ENCODE peak calls at places on chromosomes 4 and X, in ten cellular contexts. D is astrocyte, B is GM12878, S is neural progenitor cell, U is HepG2, G is IMR-90, P is fibroblast of lung, N is PC-3, O is GM23248, F is mammary epithelial cell. C is an unnamed sample.

GRCh38 chr4:51830146-51830545 is 12.8 kb upstream of the DCUN1D4 start:
- DNase-seq in P (no peak), D (no peak), S (no peak), U (no peak), F (no peak), O (peak; percentile 13), N (no peak), G (peak; percentile 6), B (no peak), C (no peak)

GRCh38 chr4:61604054-61604453 is 403.9 kb downstream of the ADGRL3 start:
- DNase-seq in N (no peak), D (no peak), U (no peak), P (no peak), O (no peak), F (no peak), S (no peak), B (no peak), G (no peak), C (no peak)

GRCh38 chr4:8355864-8356565 is 84.5 kb downstream of the ACOX3 start:
- DNase-seq in N (no peak), G (peak; percentile 31), P (peak; percentile 64), F (peak; percentile 47), U (no peak), D (peak; percentile 45), B (no peak), O (peak; percentile 26), S (no peak), C (no peak)

GRCh38 chrX:150544222-150544787 is 24.1 kb upstream of the MTM1 start:
- DNase-seq in D (no peak), S (peak; percentile 50), B (no peak), U (peak; percentile 49), F (peak; percentile 3), O (no peak), N (peak; percentile 30), G (no peak), P (no peak), C (peak; percentile 10)

GRCh38 chrX:44244008-44244407 is 99.5 kb downstream of the EFHC2 start:
- DNase-seq in B (no peak), D (peak; percentile 20), O (peak; percentile 56), N (peak; percentile 60), U (no peak), F (peak; percentile 26), G (peak; percentile 29), P (peak; percentile 32), S (peak; percentile 28), C (no peak)

GRCh38 chrX:43750248-43750676 is 94.2 kb downstream of the MAOA start:
- DNase-seq in P (peak; percentile 46), B (no peak), D (peak; percentile 25), O (peak; percentile 59), G (peak; percentile 19), U (peak; percentile 57), N (peak; percentile 71), F (peak; percentile 51), S (peak; percentile 80), C (peak; percentile 58)

GRCh38 chrX:78754917-78755316 is 7.4 kb downstream of the LPAR4 start:
- DNase-seq in G (no peak), S (no peak), P (no peak), B (peak; percentile 49), O (no peak), F (no peak), U (no peak), D (no peak), N (no peak), C (no peak)

GRCh38 chrX:41332408-41332987 is 1.5 kb upstream of the DDX3X start:
- DNase-seq in U (no peak), O (peak; percentile 56), P (peak; percentile 61), N (no peak), S (no peak), G (peak; percentile 44), F (no peak), B (no peak), D (peak; percentile 43), C (no peak)

GRCh38 chrX:872090-872489 is 241.5 kb downstream of the SHOX start:
- DNase-seq in F (no peak), U (no peak), P (no peak), G (no peak), O (no peak), D (no peak), N (no peak), B (no peak), S (no peak), C (no peak)

GRCh38 chr4:127967141-127967775 is 2.1 kb downstream of the ABHD18 start:
- DNase-seq in O (no peak), U (peak; percentile 10), N (no peak), P (no peak), B (no peak), G (peak; percentile 66), D (no peak), F (no peak), S (no peak), C (no peak)

GRCh38 chrX:134520860-134521390 is 61.0 kb downstream of the HPRT1 start:
- DNase-seq in G (peak; percentile 76), F (peak; percentile 50), N (peak; percentile 79), U (peak; percentile 34), B (no peak), D (peak; percentile 41), S (peak; percentile 64), P (peak; percentile 62), O (peak; percentile 65), C (peak; percentile 28)

GRCh38 chr4:38489924-38490639 is 173.9 kb upstream of the KLF3 start:
- DNase-seq in O (peak; percentile 48), U (peak; percentile 28), G (peak; percentile 46), P (peak; percentile 53), S (peak; percentile 61), F (peak; percentile 70), N (peak; percentile 48), D (peak; percentile 33), B (no peak), C (no peak)

GRCh38 chrX:153303276-153304262 is 18.0 kb downstream of the PNMA6F start:
- DNase-seq in P (no peak), O (no peak), B (no peak), G (no peak), F (no peak), D (no peak), S (no peak), N (no peak), U (no peak), C (no peak)

GRCh38 chr4:760616-761015 is 55.0 kb downstream of the PCGF3 start:
- DNase-seq in B (no peak), N (no peak), F (no peak), G (no peak), D (no peak), S (no peak), P (no peak), O (no peak), U (no peak), C (no peak)
- H4K20me1 ChIP-seq in B (no peaks in the 10 kb centered on the region), N (no peaks in the 10 kb centered on the region), F (no peaks in the 10 kb centered on the region), G (peaks cover 47% of the 10 kb centered on the region), D (peaks cover 67% of the 10 kb centered on the region), S (no peaks in the 10 kb centered on the region), P (peaks cover 3% of the 10 kb centered on the region), O (no peaks in the 10 kb centered on the region), U (peaks cover 10% of the 10 kb centered on the region), C (peaks cover 40% of the 10 kb centered on the region)

DNA sequence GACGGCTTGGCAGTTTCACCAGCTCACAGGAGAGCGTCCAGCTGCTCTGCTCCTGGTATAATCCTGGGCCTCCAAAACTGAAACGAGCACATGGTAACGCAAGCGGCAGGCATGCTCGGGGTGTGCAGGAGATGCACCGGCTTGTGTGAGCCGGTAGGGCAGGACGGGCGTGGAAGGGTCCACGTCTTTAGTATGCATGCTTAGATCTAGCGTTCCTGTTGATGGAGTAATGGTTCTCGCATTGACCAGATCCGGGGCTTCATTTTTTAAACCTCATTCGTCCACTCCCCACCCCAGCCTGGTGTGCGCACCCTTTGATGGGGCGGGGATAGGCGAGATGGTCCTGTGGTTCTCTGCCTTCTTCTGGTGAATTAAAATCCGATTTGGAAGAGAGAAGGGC is 39.7 kb downstream of the FAM149A start:
- DNase-seq in P (peak; percentile 65), B (no peak), N (peak; percentile 16), G (peak; percentile 21), S (peak; percentile 55), D (peak; percentile 52), O (peak; percentile 69), F (peak; percentile 29), U (no peak), C (no peak)
- H3K9ac ChIP-seq in P (no peak overlapping the region), B (no peak overlapping the region), N (no peak overlapping the region), G (peak overlapping the region; percentile 30), S (no peak overlapping the region), D (peak overlapping the region; percentile 69), O (peak overlapping the region; percentile 61), F (no peak overlapping the region), U (no peak overlapping the region), C (no peak overlapping the region)

DNA sequence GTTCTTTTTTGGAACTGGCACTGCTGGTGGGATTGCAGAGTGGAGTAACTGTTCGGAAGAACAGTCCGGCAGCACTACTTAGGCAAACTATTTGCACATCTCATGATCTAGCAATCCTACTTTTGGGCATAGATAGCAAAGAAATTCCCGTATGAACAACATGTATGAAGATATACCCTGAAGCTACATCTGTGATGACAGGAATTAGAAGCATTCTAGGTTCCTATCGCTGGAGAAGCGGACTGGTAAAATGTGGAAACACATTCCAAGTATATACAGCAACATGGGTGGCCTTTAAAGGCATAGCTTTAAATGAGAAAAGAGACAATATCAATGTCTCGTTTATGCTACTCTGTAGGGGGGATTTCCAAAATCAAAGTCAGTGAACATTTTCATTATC is 3.1 kb downstream of the DCAF16 start:
- DNase-seq in G (peak; percentile 8), O (peak; percentile 44), S (no peak), N (no peak), U (no peak), F (no peak), B (no peak), P (no peak), D (no peak), C (no peak)
- H4K20me1 ChIP-seq in G (peaks cover 23% of the 10 kb centered on the region), O (peaks cover 11% of the 10 kb centered on the region), S (peaks cover 72% of the 10 kb centered on the region), N (peaks cover 27% of the 10 kb centered on the region), U (peaks cover 34% of the 10 kb centered on the region), F (no peaks in the 10 kb centered on the region), B (peaks cover 4% of the 10 kb centered on the region), P (no peaks in the 10 kb centered on the region), D (peaks cover 44% of the 10 kb centered on the region), C (peaks cover 65% of the 10 kb centered on the region)

DNA sequence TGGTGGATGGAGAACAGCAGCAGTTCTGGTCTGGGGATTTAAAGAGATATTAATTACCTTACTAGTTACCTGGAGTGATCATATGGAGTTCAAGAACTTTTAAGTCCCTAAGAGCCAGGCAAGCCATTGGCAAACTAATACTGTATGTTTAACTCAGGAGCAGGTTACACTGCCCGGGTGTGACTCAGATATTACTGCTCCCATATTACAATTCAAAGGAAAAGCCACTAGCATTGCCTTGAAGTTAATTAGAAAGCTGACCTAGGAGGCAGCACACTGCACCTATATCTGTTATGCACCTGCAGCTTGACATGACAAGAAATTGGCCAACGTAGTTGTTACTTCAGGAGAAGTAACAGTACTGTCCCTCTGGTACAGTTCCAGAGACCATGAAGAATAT is 47.2 kb downstream of the GRK4 start:
- DNase-seq in N (peak; percentile 52), P (no peak), S (no peak), B (no peak), U (no peak), G (no peak), O (peak; percentile 60), D (no peak), F (peak; percentile 40), C (no peak)
- H3K9ac ChIP-seq in N (no peak overlapping the region), P (no peak overlapping the region), S (no peak overlapping the region), B (no peak overlapping the region), U (no peak overlapping the region), G (no peak overlapping the region), O (no peak overlapping the region), D (no peak overlapping the region), F (no peak overlapping the region), C (no peak overlapping the region)

GRCh38 chr4:77167866-77168265 is 10.9 kb downstream of the CCNG2 start:
- DNase-seq in G (no peak), S (no peak), B (no peak), P (no peak), N (no peak), F (no peak), U (no peak), D (no peak), O (no peak), C (no peak)
- H4K20me1 ChIP-seq in G (peaks cover 7% of the 10 kb centered on the region), S (peaks cover 69% of the 10 kb centered on the region), B (no peaks in the 10 kb centered on the region), P (no peaks in the 10 kb centered on the region), N (no peaks in the 10 kb centered on the region), F (no peaks in the 10 kb centered on the region), U (no peaks in the 10 kb centered on the region), D (no peaks in the 10 kb centered on the region), O (no peaks in the 10 kb centered on the region), C (no peaks in the 10 kb centered on the region)